ENCODE peak calls at places on chromosomes 16 and 17, in six cellular contexts. D is activated B cell treated with CpG ODN at 0.5 μM for 24 hours, U is dorsolateral prefrontal cortex, K is mesothelial cell of epicardium, H is thoracic aorta, W is left ventricle myocardium inferior. P is an unnamed sample.

GRCh38 chr17:39402890-39403605 is 1.6 kb upstream of the FBXL20 start:
- DNase-seq in U (no peak), H (no peak), D (no peak), K (peak; percentile 36), W (no peak), P (no peak)

GRCh38 chr16:1863681-1864460 is 8.1 kb downstream of the MEIOB start:
- DNase-seq in U (no peak), D (no peak), K (no peak), H (no peak), W (no peak), P (no peak)

GRCh38 chr17:56742601-56743000 is 91.1 kb downstream of the C17orf67 start:
- DNase-seq in U (no peak), W (no peak), D (no peak), H (no peak), K (no peak), P (no peak)

GRCh38 chr16:3084969-3085670 is 14.0 kb downstream of the ZSCAN10 start:
- DNase-seq in K (no peak), U (no peak), H (no peak), W (no peak), D (no peak), P (no peak)

GRCh38 chr17:9465216-9465921 is 110.3 kb downstream of the STX8 start:
- DNase-seq in U (no peak), W (no peak), K (no peak), D (no peak), H (no peak), P (no peak)

GRCh38 chr17:9235346-9235745 is 214.0 kb downstream of the NTN1 start:
- DNase-seq in U (no peak), W (no peak), K (no peak), H (no peak), D (no peak), P (no peak)

GRCh38 chr17:8537734-8538133 is 92.8 kb downstream of the MYH10 start:
- DNase-seq in U (no peak), D (no peak), H (no peak), W (no peak), K (no peak), P (no peak)

GRCh38 chr17:47945080-47945479 is 3.7 kb downstream of the PNPO start:
- DNase-seq in W (no peak), K (no peak), D (no peak), H (no peak), U (peak; percentile 47), P (no peak)

DNA sequence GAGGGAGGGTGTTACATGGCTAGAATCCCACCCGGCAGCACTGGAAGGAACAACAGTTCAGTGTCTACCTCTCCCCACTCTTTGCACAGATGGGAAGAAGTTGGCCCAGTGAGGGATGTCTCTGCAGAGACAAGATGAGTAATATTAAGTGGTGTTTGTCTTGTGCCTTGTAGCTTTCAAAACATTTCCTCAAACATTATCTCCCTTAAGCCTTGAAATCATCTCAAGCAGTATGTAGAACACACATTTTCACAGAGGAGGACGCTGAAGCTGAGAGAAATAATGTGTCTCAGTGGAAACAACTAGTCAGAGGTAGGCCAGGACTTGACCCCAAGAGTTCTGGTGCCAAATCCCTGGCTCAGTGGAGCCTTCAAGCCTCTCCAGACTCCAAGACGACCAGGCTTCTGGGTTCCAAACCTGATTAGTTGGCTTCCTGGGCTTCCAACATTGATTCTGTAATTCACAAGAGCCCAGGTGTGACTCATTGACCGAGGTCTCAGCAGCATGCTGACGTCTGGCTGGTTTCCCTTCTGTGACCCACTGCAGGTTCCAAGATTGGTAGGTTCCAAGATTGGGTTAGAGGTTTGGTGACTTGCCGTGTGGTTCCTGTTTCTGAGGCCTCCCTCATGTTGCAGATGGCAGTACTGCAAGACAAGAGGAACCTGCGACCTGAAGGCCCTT is 7.4 kb downstream of the RNF112 start:
- DNase-seq in D (no peak), K (no peak), W (no peak), U (no peak), H (no peak), P (no peak)
- TF ChIP-seq CTCF in D (no peak), K (no peak), W (no peak), U (no peak), H (no peak), P (no peak)

DNA sequence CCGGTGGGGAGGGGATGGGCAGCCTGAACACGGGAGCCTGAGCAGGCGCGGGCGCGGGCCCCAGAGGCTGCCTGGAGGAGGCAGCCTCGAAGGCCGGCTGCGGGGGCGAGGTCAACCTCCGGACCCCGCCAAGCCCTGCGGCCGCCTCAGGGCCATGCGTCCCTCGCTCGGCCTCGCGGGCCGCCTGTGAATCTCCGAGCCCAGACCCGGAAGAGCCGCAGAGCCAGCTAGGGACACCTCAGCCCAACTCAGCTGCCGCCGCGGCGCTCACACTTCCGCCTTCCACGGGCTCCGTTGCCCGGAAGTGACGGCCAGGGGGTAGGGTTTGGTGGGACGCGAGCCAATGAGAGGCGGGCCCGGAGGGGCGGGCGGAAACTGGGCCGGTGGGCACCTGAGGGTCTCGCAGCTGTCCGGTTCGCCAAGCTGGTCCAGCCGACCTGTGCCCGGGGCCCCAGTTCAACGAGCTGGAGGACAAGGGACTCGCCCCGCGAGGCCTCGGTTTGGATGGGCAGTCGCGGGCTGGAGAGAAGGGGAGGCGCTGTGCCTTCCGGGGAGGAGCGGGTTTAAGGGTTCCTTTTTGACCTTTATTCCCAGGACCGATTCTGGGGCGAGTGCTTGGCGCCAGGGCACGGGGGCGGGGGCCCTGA is at the start of gene SLC38A10:
- DNase-seq in U (peak; percentile 92), W (peak; percentile 92), H (peak; percentile 76), K (peak; percentile 91), D (peak; percentile 92), P (peak; percentile 78)
- TF ChIP-seq CTCF in U (no peak), W (no peak), H (no peak), K (no peak), D (no peak), P (no peak)

GRCh38 chr17:13865650-13866049 is 203.7 kb upstream of the COX10 start:
- DNase-seq in W (no peak), K (no peak), U (no peak), H (no peak), D (no peak), P (no peak)
- TF ChIP-seq CTCF in W (no peak), K (no peak), U (no peak), H (no peak), D (no peak), P (no peak)

GRCh38 chr16:57976331-57976796 is 5.4 kb upstream of the CNGB1 start:
- DNase-seq in H (no peak), W (no peak), U (peak; percentile 60), K (no peak), D (no peak), P (no peak)

GRCh38 chr16:57981636-57982035 is 10.7 kb upstream of the CNGB1 start:
- DNase-seq in K (no peak), D (no peak), W (no peak), U (no peak), H (no peak), P (no peak)

GRCh38 chr16:57979006-57979585 is 8.2 kb upstream of the CNGB1 start:
- DNase-seq in U (no peak), K (no peak), D (no peak), W (no peak), H (no peak), P (no peak)

GRCh38 chr16:57982345-57982744 is 11.4 kb upstream of the CNGB1 start:
- DNase-seq in W (no peak), K (no peak), H (no peak), D (no peak), U (no peak), P (no peak)

GRCh38 chr16:57977418-57978069 is 6.6 kb upstream of the CNGB1 start:
- DNase-seq in K (no peak), D (no peak), W (no peak), U (no peak), H (no peak), P (no peak)
- TF ChIP-seq CTCF in K (no peak), D (no peak), W (no peak), U (no peak), H (no peak), P (no peak)

DNA sequence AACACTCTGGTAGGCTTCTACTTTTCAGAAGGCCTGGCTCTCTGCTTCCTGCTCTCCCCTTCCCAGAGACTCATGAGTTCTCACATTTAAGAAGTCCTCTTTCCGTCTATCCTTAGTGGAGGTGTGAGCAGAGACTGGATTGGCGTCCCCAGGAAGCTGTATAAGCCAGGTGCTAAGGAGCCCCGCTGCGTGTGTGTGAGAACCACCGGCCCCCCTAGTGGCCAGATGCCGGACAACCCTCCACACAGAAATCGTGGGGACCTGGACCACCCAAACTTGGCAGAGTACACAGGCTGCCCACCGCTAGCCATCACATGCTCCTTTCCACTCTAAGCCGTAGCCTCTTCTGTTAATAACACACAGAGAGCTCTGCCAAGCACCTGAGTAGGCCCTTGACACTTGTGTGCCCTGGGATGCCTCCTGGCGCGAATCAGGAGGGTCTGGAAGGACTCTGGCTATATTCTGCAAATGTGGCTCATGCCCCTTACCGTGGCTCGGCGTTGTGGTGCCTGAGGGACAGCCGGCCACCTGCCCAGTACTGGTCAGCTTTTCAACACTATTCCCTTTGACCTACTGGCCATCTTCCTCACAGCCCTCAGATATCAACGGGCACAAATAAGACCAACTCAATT is 13.9 kb downstream of the CYB5D2 start:
- DNase-seq in U (no peak), D (no peak), W (no peak), K (no peak), H (no peak), P (no peak)
- TF ChIP-seq CTCF in U (no peak), D (no peak), W (peak; percentile 20), K (peak; percentile 26), H (no peak), P (peak; percentile 39)

DNA sequence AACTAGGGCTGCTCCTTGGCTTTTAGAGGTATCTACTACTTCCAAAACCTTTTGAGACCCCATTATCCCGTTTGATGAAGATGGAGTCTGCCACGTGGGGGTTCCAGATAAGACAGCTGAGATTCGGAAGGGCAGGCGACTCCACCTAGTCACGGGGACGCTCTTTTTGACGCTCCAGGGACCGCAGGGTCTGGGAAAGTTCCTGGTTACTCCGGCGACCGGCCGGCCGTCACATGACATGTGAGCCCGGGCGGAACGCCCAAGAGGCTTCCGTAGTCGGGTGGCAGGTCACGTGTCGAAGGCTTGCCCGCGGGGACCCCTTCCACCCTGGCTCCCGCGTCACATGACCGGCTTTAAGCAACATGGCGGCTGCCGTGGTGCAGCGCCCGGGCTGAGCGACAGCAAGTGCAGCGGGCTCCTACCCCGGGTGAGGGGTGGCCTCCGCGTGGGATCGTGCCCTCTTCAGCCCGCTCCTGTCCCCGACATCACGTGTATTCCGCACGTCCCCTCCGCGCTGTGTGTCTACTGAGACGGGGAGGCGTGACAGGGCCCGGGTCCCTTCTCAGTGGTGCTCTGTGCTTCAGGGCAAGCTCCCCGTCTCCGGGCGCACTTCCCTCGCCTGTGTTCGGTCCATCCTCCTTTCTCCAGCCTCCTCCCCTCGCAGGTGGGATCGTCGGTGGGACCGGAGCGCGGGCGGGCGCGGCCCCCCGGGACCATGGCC is at the start of gene SPNS1:
- DNase-seq in U (peak; percentile 98), D (peak; percentile 91), H (peak; percentile 92), K (peak; percentile 96), W (peak; percentile 98), P (peak; percentile 89)
- TF ChIP-seq CTCF in U (peak; percentile 6), D (no peak), H (no peak), K (no peak), W (no peak), P (no peak)

P was measured in progenitor cell of endocrine pancreas.